ENCODE peak calls at places on chromosome 19, in five cellular contexts. One of them, this sample, is unnamed.

GRCh38 chr19:54299126-54299498 is 13.9 kb downstream of the LILRA5 start:
- DNase-seq in left lung: no peak
- DNase-seq in AG10803: no peak
- DNase-seq in HFFc6: no peak
- DNase-seq in fibroblast of mammary gland: no peak
- DNase-seq in this sample: no peak

GRCh38 chr19:53019684-53020083 is 6.0 kb downstream of the ERVV-1 start:
- DNase-seq in left lung: no peak
- DNase-seq in AG10803: no peak
- DNase-seq in HFFc6: no peak
- DNase-seq in fibroblast of mammary gland: no peak
- DNase-seq in this sample: no peak

GRCh38 chr19:33763661-33764343 is 32.9 kb upstream of the KCTD15 start:
- DNase-seq in left lung: no peak
- DNase-seq in AG10803: no peak
- DNase-seq in HFFc6: no peak
- DNase-seq in fibroblast of mammary gland: no peak
- DNase-seq in this sample: no peak

GRCh38 chr19:35901854-35902661 is at the start of gene HCST:
- DNase-seq in left lung: peak
- DNase-seq in AG10803: peak
- DNase-seq in HFFc6: peak
- DNase-seq in fibroblast of mammary gland: peak
- DNase-seq in this sample: peak

GRCh38 chr19:8368136-8368535 is 4.2 kb downstream of the ANGPTL4 start:
- DNase-seq in left lung: no peak
- DNase-seq in AG10803: no peak
- DNase-seq in HFFc6: no peak
- DNase-seq in fibroblast of mammary gland: no peak
- DNase-seq in this sample: no peak

GRCh38 chr19:10800488-10800887 is 35.5 kb downstream of the TMED1 start:
- DNase-seq in left lung: peak
- DNase-seq in AG10803: no peak
- DNase-seq in HFFc6: no peak
- DNase-seq in fibroblast of mammary gland: no peak
- DNase-seq in this sample: no peak

GRCh38 chr19:55333870-55334269 is 5.8 kb upstream of the KMT5C start:
- DNase-seq in left lung: no peak
- DNase-seq in AG10803: no peak
- DNase-seq in HFFc6: no peak
- DNase-seq in fibroblast of mammary gland: no peak
- DNase-seq in this sample: no peak

GRCh38 chr19:10896851-10897526 is 25.6 kb downstream of the CARM1 start:
- DNase-seq in left lung: no peak
- DNase-seq in AG10803: no peak
- DNase-seq in HFFc6: no peak
- DNase-seq in fibroblast of mammary gland: no peak
- DNase-seq in this sample: no peak

GRCh38 chr19:40907968-40908735 is 26.1 kb upstream of the CYP2A7 start:
- DNase-seq in left lung: peak
- DNase-seq in AG10803: no peak
- DNase-seq in HFFc6: no peak
- DNase-seq in fibroblast of mammary gland: no peak
- DNase-seq in this sample: no peak

GRCh38 chr19:50230379-50231351 is 27.2 kb downstream of the MYH14 start:
- DNase-seq in left lung: no peak
- DNase-seq in AG10803: no peak
- DNase-seq in HFFc6: no peak
- DNase-seq in fibroblast of mammary gland: no peak
- DNase-seq in this sample: no peak

GRCh38 chr19:10112037-10112751 is 701 bp downstream of the P2RY11 start:
- DNase-seq in left lung: peak
- DNase-seq in AG10803: peak
- DNase-seq in HFFc6: no peak
- DNase-seq in fibroblast of mammary gland: no peak
- DNase-seq in this sample: peak

GRCh38 chr19:33872445-33873320 is 76.0 kb downstream of the KCTD15 start:
- DNase-seq in left lung: no peak
- DNase-seq in AG10803: no peak
- DNase-seq in HFFc6: no peak
- DNase-seq in fibroblast of mammary gland: no peak
- DNase-seq in this sample: no peak

GRCh38 chr19:23526302-23526701 is 131.0 kb upstream of the ZNF91 start:
- DNase-seq in left lung: no peak
- DNase-seq in AG10803: no peak
- DNase-seq in HFFc6: peak
- DNase-seq in fibroblast of mammary gland: no peak
- DNase-seq in this sample: no peak

GRCh38 chr19:4748185-4748584 is 24.5 kb upstream of the DPP9 start:
- DNase-seq in left lung: no peak
- DNase-seq in AG10803: no peak
- DNase-seq in HFFc6: no peak
- DNase-seq in fibroblast of mammary gland: no peak
- DNase-seq in this sample: no peak

GRCh38 chr19:12828494-12828893 is 5.9 kb downstream of the RTBDN start:
- DNase-seq in left lung: no peak
- DNase-seq in AG10803: no peak
- DNase-seq in HFFc6: no peak
- DNase-seq in fibroblast of mammary gland: peak
- DNase-seq in this sample: no peak

GRCh38 chr19:21483589-21484170 is 21.7 kb upstream of the ZNF429 start:
- DNase-seq in left lung: peak
- DNase-seq in AG10803: peak
- DNase-seq in HFFc6: peak
- DNase-seq in fibroblast of mammary gland: peak
- DNase-seq in this sample: peak

GRCh38 chr19:30719991-30720329 is 347.8 kb downstream of the ZNF536 start:
- DNase-seq in left lung: no peak
- DNase-seq in AG10803: peak
- DNase-seq in HFFc6: no peak
- DNase-seq in fibroblast of mammary gland: no peak
- DNase-seq in this sample: no peak

GRCh38 chr19:31351212-31352193 is 2.3 kb upstream of the TSHZ3 start:
- DNase-seq in left lung: peak
- DNase-seq in AG10803: peak
- DNase-seq in HFFc6: peak
- DNase-seq in fibroblast of mammary gland: peak
- DNase-seq in this sample: no peak

GRCh38 chr19:58397533-58398037 is 2.1 kb downstream of the RNF225 start:
- DNase-seq in left lung: no peak
- DNase-seq in AG10803: no peak
- DNase-seq in HFFc6: no peak
- DNase-seq in fibroblast of mammary gland: no peak
- DNase-seq in this sample: no peak

GRCh38 chr19:3135961-3136683 is at the start of gene GNA15:
- DNase-seq in left lung: peak
- DNase-seq in AG10803: no peak
- DNase-seq in HFFc6: no peak
- DNase-seq in fibroblast of mammary gland: no peak
- DNase-seq in this sample: peak

GRCh38 chr19:3459322-3459881 is 20.9 kb downstream of the SMIM24 start:
- DNase-seq in left lung: no peak
- DNase-seq in AG10803: peak
- DNase-seq in HFFc6: peak
- DNase-seq in fibroblast of mammary gland: peak
- DNase-seq in this sample: no peak

GRCh38 chr19:42601811-42602443 is 7.2 kb upstream of the CEACAM8 start:
- DNase-seq in left lung: no peak
- DNase-seq in AG10803: peak
- DNase-seq in HFFc6: peak
- DNase-seq in fibroblast of mammary gland: peak
- DNase-seq in this sample: no peak

GRCh38 chr19:10682397-10683063 is 18.7 kb upstream of the QTRT1 start:
- DNase-seq in left lung: peak
- DNase-seq in AG10803: no peak
- DNase-seq in HFFc6: no peak
- DNase-seq in fibroblast of mammary gland: no peak
- DNase-seq in this sample: no peak

GRCh38 chr19:30222993-30223865 is 149.0 kb upstream of the ZNF536 start:
- DNase-seq in left lung: no peak
- DNase-seq in AG10803: peak
- DNase-seq in HFFc6: no peak
- DNase-seq in fibroblast of mammary gland: no peak
- DNase-seq in this sample: no peak

GRCh38 chr19:50547385-50548190 is 20.6 kb downstream of the LRRC4B start:
- DNase-seq in left lung: no peak
- DNase-seq in AG10803: no peak
- DNase-seq in HFFc6: no peak
- DNase-seq in fibroblast of mammary gland: no peak
- DNase-seq in this sample: no peak

GRCh38 chr19:33022472-33023116 is 42.1 kb downstream of the RHPN2 start:
- DNase-seq in left lung: no peak
- DNase-seq in AG10803: no peak
- DNase-seq in HFFc6: no peak
- DNase-seq in fibroblast of mammary gland: no peak
- DNase-seq in this sample: no peak

GRCh38 chr19:29211562-29212416 is 1.2 kb downstream of the UQCRFS1 start:
- DNase-seq in left lung: no peak
- DNase-seq in AG10803: peak
- DNase-seq in HFFc6: no peak
- DNase-seq in fibroblast of mammary gland: peak
- DNase-seq in this sample: peak

GRCh38 chr19:17036640-17037039 is 10.0 kb upstream of the CPAMD8 start:
- DNase-seq in left lung: peak
- DNase-seq in AG10803: no peak
- DNase-seq in HFFc6: no peak
- DNase-seq in fibroblast of mammary gland: no peak
- DNase-seq in this sample: no peak
- TF ChIP-seq CTCF in left lung: no peak
- TF ChIP-seq CTCF in AG10803: no peak
- TF ChIP-seq CTCF in HFFc6: no peak
- TF ChIP-seq CTCF in fibroblast of mammary gland: no peak
- TF ChIP-seq CTCF in this sample: no peak

DNA sequence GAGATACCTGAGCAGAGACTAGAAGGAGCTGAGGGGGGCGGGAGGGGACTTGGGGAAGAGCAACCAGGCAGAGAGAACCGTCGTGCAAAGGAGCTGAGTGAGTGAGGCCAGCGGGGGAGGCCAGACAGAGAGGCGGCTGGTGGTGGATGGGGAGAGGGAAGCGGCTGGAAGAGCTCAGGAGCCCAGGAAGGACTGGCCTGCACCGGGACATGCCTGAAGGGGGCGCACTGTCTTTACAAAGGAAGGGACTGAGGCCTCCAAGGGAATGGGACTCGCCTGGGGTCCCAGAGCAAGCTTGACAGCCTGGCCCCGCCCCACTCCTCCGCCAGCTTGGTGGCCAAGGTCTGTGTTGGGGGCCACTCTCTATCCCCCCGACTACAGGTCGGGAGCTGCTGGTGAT is 14.9 kb downstream of the ONECUT3 start:
- DNase-seq in left lung: no peak
- DNase-seq in AG10803: no peak
- DNase-seq in HFFc6: no peak
- DNase-seq in fibroblast of mammary gland: peak
- DNase-seq in this sample: no peak
- TF ChIP-seq CTCF in left lung: no peak
- TF ChIP-seq CTCF in AG10803: peak
- TF ChIP-seq CTCF in HFFc6: peak
- TF ChIP-seq CTCF in fibroblast of mammary gland: no peak
- TF ChIP-seq CTCF in this sample: no peak

DNA sequence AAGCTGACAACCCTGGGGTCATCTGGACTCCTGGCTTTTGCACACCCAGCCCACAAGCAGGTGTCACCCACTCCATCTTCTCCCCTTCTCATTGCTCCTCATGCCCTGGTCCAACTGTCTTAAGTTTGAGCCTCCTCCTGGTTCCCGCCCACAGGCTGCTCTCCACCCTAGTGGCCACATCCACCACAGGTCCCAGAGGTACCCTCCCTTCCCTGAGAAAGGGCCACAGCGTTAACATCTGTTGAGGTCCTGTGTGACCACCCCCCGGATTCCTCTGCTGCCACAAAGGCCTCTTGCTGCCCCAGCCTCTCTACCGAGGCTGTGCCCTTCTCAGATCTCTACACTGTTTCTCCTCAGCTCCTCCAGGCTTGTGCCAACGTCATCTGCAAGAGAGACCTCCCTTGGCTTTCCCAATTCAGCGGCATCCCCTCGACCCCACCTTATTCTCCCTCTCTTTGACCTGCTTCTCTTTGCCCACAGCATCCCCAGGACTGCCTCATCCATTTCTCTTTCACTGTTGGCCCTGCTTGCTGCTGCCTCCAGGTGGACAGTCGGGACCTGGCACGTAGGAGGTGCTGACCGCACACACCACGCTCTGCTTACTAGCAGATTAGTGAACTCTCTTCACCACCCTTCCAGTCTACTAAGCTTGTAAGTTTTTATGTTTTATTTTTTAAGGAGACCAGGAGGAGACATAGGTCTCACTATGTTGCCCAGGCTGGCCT is 33.3 kb downstream of the SUGP2 start:
- DNase-seq in left lung: peak
- DNase-seq in AG10803: peak
- DNase-seq in HFFc6: no peak
- DNase-seq in fibroblast of mammary gland: peak
- DNase-seq in this sample: no peak
- TF ChIP-seq CTCF in left lung: no peak
- TF ChIP-seq CTCF in AG10803: peak
- TF ChIP-seq CTCF in HFFc6: peak
- TF ChIP-seq CTCF in fibroblast of mammary gland: peak
- TF ChIP-seq CTCF in this sample: no peak

GRCh38 chr19:45200614-45201013 is 22.0 kb downstream of the BLOC1S3 start:
- DNase-seq in left lung: no peak
- DNase-seq in AG10803: peak
- DNase-seq in HFFc6: peak
- DNase-seq in fibroblast of mammary gland: peak
- DNase-seq in this sample: no peak
- TF ChIP-seq CTCF in left lung: no peak
- TF ChIP-seq CTCF in AG10803: peak
- TF ChIP-seq CTCF in HFFc6: peak
- TF ChIP-seq CTCF in fibroblast of mammary gland: peak
- TF ChIP-seq CTCF in this sample: no peak

GRCh38 chr19:49064768-49065611 is at the start of gene NTF4:
- DNase-seq in left lung: no peak
- DNase-seq in AG10803: no peak
- DNase-seq in HFFc6: no peak
- DNase-seq in fibroblast of mammary gland: no peak
- DNase-seq in this sample: no peak
- TF ChIP-seq CTCF in left lung: no peak
- TF ChIP-seq CTCF in AG10803: no peak
- TF ChIP-seq CTCF in HFFc6: no peak
- TF ChIP-seq CTCF in fibroblast of mammary gland: no peak
- TF ChIP-seq CTCF in this sample: no peak

GRCh38 chr19:48630289-48631036 is 6.7 kb downstream of the DBP start:
- DNase-seq in left lung: peak
- DNase-seq in AG10803: no peak
- DNase-seq in HFFc6: no peak
- DNase-seq in fibroblast of mammary gland: no peak
- DNase-seq in this sample: peak
- TF ChIP-seq CTCF in left lung: no peak
- TF ChIP-seq CTCF in AG10803: no peak
- TF ChIP-seq CTCF in HFFc6: no peak
- TF ChIP-seq CTCF in fibroblast of mammary gland: no peak
- TF ChIP-seq CTCF in this sample: peak

GRCh38 chr19:1465191-1466016 is 13.6 kb downstream of the C19orf25 start:
- DNase-seq in left lung: peak
- DNase-seq in AG10803: peak
- DNase-seq in HFFc6: no peak
- DNase-seq in fibroblast of mammary gland: no peak
- DNase-seq in this sample: no peak
- TF ChIP-seq CTCF in left lung: peak
- TF ChIP-seq CTCF in AG10803: peak
- TF ChIP-seq CTCF in HFFc6: peak
- TF ChIP-seq CTCF in fibroblast of mammary gland: no peak
- TF ChIP-seq CTCF in this sample: peak

This sample was measured in CD14-positive monocyte.